ENCODE peak calls at places on chromosomes 12 and 14, in seven cellular contexts. O, S, B, I, X, T and E are unnamed samples.
A peak's percentile ranks its signal among the peaks of the same experiment; 100 is the strongest.

GRCh38 chr12:68932123-68932700 is 759 bp downstream of the CPM start:
- DNase-seq in O (no peak), S (no peak), B (no peak), I (no peak), X (peak; percentile 31), T (peak; percentile 54), E (no peak)

GRCh38 chr14:58955294-58955821 is 233.1 kb upstream of the DAAM1 start:
- DNase-seq in O (no peak), S (no peak), B (no peak), I (no peak), X (no peak), T (no peak), E (no peak)

GRCh38 chr12:101823891-101824290 is 6.9 kb downstream of the GNPTAB start:
- DNase-seq in O (peak; percentile 18), S (peak; percentile 39), B (peak; percentile 11), I (peak; percentile 18), X (peak; percentile 78), T (no peak), E (no peak)

GRCh38 chr14:52068741-52069616 is at the start of gene NID2:
- DNase-seq in O (peak; percentile 97), S (peak; percentile 91), B (peak; percentile 43), I (peak; percentile 91), X (peak; percentile 38), T (peak; percentile 65), E (no peak)

GRCh38 chr12:510071-510825 is 50.5 kb downstream of the B4GALNT3 start:
- DNase-seq in O (no peak), S (no peak), B (peak; percentile 10), I (no peak), X (peak; percentile 58), T (no peak), E (no peak)

GRCh38 chr14:82385043-82385442 is 851.4 kb upstream of the SEL1L start:
- DNase-seq in O (no peak), S (no peak), B (peak; percentile 9), I (no peak), X (no peak), T (no peak), E (no peak)

GRCh38 chr12:53059434-53060063 is 9.7 kb downstream of the TNS2 start:
- DNase-seq in O (no peak), S (no peak), B (no peak), I (no peak), X (no peak), T (peak; percentile 44), E (no peak)

GRCh38 chr12:118981285-118982201 is at the start of gene SRRM4:
- DNase-seq in O (no peak), S (no peak), B (no peak), I (no peak), X (no peak), T (no peak), E (no peak)

GRCh38 chr14:105408592-105408991 is 10.3 kb downstream of the TEX22 start:
- DNase-seq in O (no peak), S (no peak), B (no peak), I (no peak), X (no peak), T (no peak), E (no peak)

GRCh38 chr12:65761301-65761700 is 63.0 kb upstream of the HMGA2 start:
- DNase-seq in O (no peak), S (no peak), B (no peak), I (no peak), X (no peak), T (no peak), E (no peak)

GRCh38 chr12:107129315-107129930 is 36.1 kb upstream of the CRY1 start:
- DNase-seq in O (no peak), S (no peak), B (no peak), I (no peak), X (no peak), T (no peak), E (no peak)

GRCh38 chr12:120117961-120118709 is 1.6 kb upstream of the RAB35 start:
- DNase-seq in O (peak; percentile 22), S (no peak), B (no peak), I (no peak), X (no peak), T (no peak), E (no peak)

GRCh38 chr12:64268409-64268808 is 46.3 kb upstream of the KICS2 start:
- DNase-seq in O (no peak), S (no peak), B (no peak), I (no peak), X (no peak), T (no peak), E (no peak)

GRCh38 chr12:92139634-92140555 is 5.8 kb downstream of the BTG1 start:
- DNase-seq in O (peak; percentile 58), S (no peak), B (no peak), I (no peak), X (no peak), T (no peak), E (no peak)

GRCh38 chr14:61467281-61467680 is 145.9 kb downstream of the PRKCH start:
- DNase-seq in O (no peak), S (no peak), B (no peak), I (no peak), X (no peak), T (peak; percentile 41), E (no peak)

GRCh38 chr14:61609143-61609851 is 86.0 kb upstream of the HIF1A start:
- DNase-seq in O (peak; percentile 64), S (no peak), B (no peak), I (peak; percentile 19), X (no peak), T (no peak), E (no peak)

GRCh38 chr12:108561852-108562347 is 496 bp upstream of the ISCU start:
- DNase-seq in O (no peak), S (no peak), B (no peak), I (no peak), X (no peak), T (no peak), E (no peak)

GRCh38 chr12:53750812-53751335 is 905 bp downstream of the CISTR start:
- DNase-seq in O (no peak), S (peak; percentile 32), B (peak; percentile 35), I (peak; percentile 34), X (no peak), T (no peak), E (no peak)

GRCh38 chr12:111034911-111035577 is 114.7 kb upstream of the MYL2 start:
- DNase-seq in O (no peak), S (no peak), B (no peak), I (no peak), X (no peak), T (no peak), E (no peak)

GRCh38 chr12:118337194-118337838 is 35.4 kb downstream of the TAOK3 start:
- DNase-seq in O (peak; percentile 87), S (no peak), B (no peak), I (no peak), X (no peak), T (no peak), E (no peak)

GRCh38 chr14:67722293-67722692 is 20.6 kb downstream of the RDH12 start:
- DNase-seq in O (peak; percentile 50), S (peak; percentile 84), B (peak; percentile 21), I (peak; percentile 75), X (no peak), T (peak; percentile 83), E (peak; percentile 64)

GRCh38 chr14:67491741-67492504 is 3.4 kb upstream of the TMEM229B start:
- DNase-seq in O (no peak), S (peak; percentile 30), B (peak; percentile 68), I (no peak), X (no peak), T (no peak), E (no peak)

GRCh38 chr12:130007771-130008170 is 103.9 kb upstream of the TMEM132D start:
- DNase-seq in O (no peak), S (no peak), B (no peak), I (no peak), X (no peak), T (no peak), E (no peak)

DNA sequence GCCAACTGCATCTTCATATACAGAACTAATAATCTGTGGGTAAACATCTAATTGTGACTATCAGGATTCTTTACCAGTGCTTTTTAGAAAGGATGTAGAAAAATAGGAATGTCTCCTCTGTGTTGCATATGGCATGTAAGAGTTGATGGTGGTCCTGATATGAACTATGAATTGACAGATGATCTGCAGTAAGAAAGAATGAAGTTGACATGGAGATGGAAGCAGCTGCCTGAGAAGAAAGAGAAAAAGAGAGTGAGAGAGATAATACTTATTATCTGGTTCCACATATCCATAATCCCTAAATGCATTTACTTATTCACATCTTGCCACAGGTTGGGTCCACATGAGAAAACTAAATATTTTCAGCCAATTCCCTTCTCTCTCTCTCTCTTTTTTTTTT is 1022.9 kb downstream of the SLC6A15 start:
- DNase-seq in O (no peak), S (no peak), B (no peak), I (no peak), X (no peak), T (no peak), E (no peak)
- H3K4me1 ChIP-seq in O (no peaks in the 10 kb centered on the region), S (no peaks in the 10 kb centered on the region), B (no peaks in the 10 kb centered on the region), I (no peaks in the 10 kb centered on the region), X (no peaks in the 10 kb centered on the region), T (no peaks in the 10 kb centered on the region), E (no peaks in the 10 kb centered on the region)

GRCh38 chr14:50974118-50974517 is 29.8 kb upstream of the PYGL start:
- DNase-seq in O (no peak), S (no peak), B (no peak), I (no peak), X (no peak), T (no peak), E (no peak)

GRCh38 chr14:50977863-50978520 is 33.7 kb upstream of the PYGL start:
- DNase-seq in O (no peak), S (no peak), B (no peak), I (no peak), X (no peak), T (no peak), E (no peak)

GRCh38 chr14:50980451-50980850 is 36.2 kb upstream of the PYGL start:
- DNase-seq in O (no peak), S (no peak), B (no peak), I (no peak), X (no peak), T (no peak), E (no peak)

GRCh38 chr14:50978888-50979287 is 34.6 kb upstream of the PYGL start:
- DNase-seq in O (no peak), S (no peak), B (no peak), I (no peak), X (no peak), T (no peak), E (no peak)

DNA sequence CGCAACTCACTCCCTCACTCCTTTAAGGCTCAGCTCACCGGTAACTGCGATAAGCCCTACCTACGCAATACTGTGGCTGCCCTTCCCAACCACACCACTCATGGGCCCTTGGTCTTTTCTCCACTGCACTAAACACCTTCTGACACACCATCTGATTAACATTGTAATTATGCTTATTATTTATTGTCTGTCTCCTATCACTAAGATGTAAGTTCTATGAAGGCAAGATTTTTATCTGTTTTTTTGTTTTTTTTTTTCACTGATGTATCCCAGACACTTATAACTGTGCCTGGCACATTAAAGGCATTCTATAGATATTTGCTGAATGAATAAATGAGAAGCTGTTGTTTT is 34.2 kb upstream of the PYGL start:
- DNase-seq in O (no peak), S (no peak), B (no peak), I (no peak), X (no peak), T (no peak), E (no peak)
- TF ChIP-seq CTCF in O (no peak), S (no peak), B (no peak), I (no peak), X (no peak), T (no peak), E (no peak)

GRCh38 chr14:68785817-68786490 is 6.9 kb downstream of the ZFP36L1 start:
- DNase-seq in O (peak; percentile 44), S (no peak), B (peak; percentile 51), I (no peak), X (no peak), T (peak; percentile 69), E (no peak)
- H3K4me1 ChIP-seq in O (peaks cover 19% of the 10 kb centered on the region), S (peaks cover 70% of the 10 kb centered on the region), B (peaks cover 51% of the 10 kb centered on the region), I (peaks cover 10% of the 10 kb centered on the region), X (peaks cover 34% of the 10 kb centered on the region), T (no peaks in the 10 kb centered on the region), E (no peaks in the 10 kb centered on the region)

GRCh38 chr14:54314365-54315134 is 82.3 kb upstream of the CDKN3 start:
- DNase-seq in O (no peak), S (no peak), B (no peak), I (no peak), X (peak; percentile 36), T (no peak), E (no peak)
- TF ChIP-seq CTCF in O (no peak), S (no peak), B (no peak), I (no peak), X (no peak), T (no peak), E (no peak)